ENCODE peak calls at places on chromosomes 6 and 20, in eight cellular contexts. S is IMR-90, O is NCI-H1105, W is AG04450, D is activated T-cell treated with anti-CD3 and anti-CD28 coated beads for 1 hour, I is NCI-H2081, K is AG04449, C is fibroblast of lung. J is an unnamed sample.

GRCh38 chr6:10418862-10419748 is 4.2 kb upstream of the TFAP2A start:
- DNase-seq in C (no peak), I (no peak), S (peak; percentile 47), W (no peak), D (no peak), K (no peak), O (no peak), J (no peak)

GRCh38 chr20:47995661-47996060 is 210.4 kb upstream of the SULF2 start:
- DNase-seq in O (no peak), S (no peak), D (no peak), C (no peak), I (no peak), W (no peak), K (no peak), J (no peak)

GRCh38 chr6:30143780-30144179 is 7.8 kb downstream of the TRIM40 start:
- DNase-seq in I (no peak), K (no peak), S (no peak), D (no peak), W (no peak), C (no peak), O (no peak), J (no peak)

GRCh38 chr6:112441607-112442006 is 94.5 kb downstream of the RFPL4B start:
- DNase-seq in K (no peak), W (no peak), S (no peak), O (no peak), C (peak; percentile 65), I (no peak), D (no peak), J (peak; percentile 31)

GRCh38 chr6:1792989-1793388 is 183.3 kb downstream of the FOXC1 start:
- DNase-seq in K (no peak), S (peak; percentile 10), O (no peak), C (peak; percentile 17), I (no peak), W (no peak), D (no peak), J (no peak)

GRCh38 chr6:52261229-52261628 is 16.9 kb upstream of the IL17F start:
- DNase-seq in I (no peak), S (peak; percentile 87), O (no peak), W (peak; percentile 77), C (peak; percentile 51), K (peak; percentile 34), D (no peak), J (no peak)

GRCh38 chr6:167291623-167292300 is 647 bp downstream of the UNC93A start:
- DNase-seq in S (no peak), K (no peak), C (no peak), O (no peak), W (no peak), D (no peak), I (no peak), J (no peak)

GRCh38 chr6:151679081-151679480 is 128.4 kb upstream of the ESR1 start:
- DNase-seq in O (no peak), W (no peak), I (no peak), D (no peak), C (peak; percentile 28), K (no peak), S (peak; percentile 18), J (peak; percentile 38)

GRCh38 chr6:11613858-11614257 is 76.3 kb downstream of the TMEM170B start:
- DNase-seq in W (peak; percentile 93), C (peak; percentile 91), D (no peak), S (peak; percentile 98), O (no peak), I (no peak), K (peak; percentile 94), J (peak; percentile 90)

GRCh38 chr6:134819858-134820495 is 129.9 kb downstream of the ALDH8A1 start:
- DNase-seq in D (no peak), C (no peak), S (no peak), K (no peak), I (no peak), W (no peak), O (no peak), J (no peak)

GRCh38 chr6:44257753-44258324 is 511 bp upstream of the SLC35B2 start:
- DNase-seq in O (no peak), S (no peak), C (no peak), I (no peak), K (no peak), W (no peak), D (no peak), J (no peak)

GRCh38 chr6:16700202-16700997 is 60.9 kb downstream of the ATXN1 start:
- DNase-seq in S (no peak), D (no peak), I (no peak), K (no peak), W (no peak), C (no peak), O (no peak), J (no peak)

GRCh38 chr6:96898241-96898851 is 655 bp upstream of the NDUFAF4 start:
- DNase-seq in S (peak; percentile 34), I (no peak), O (no peak), C (peak; percentile 48), D (no peak), W (no peak), K (no peak), J (peak; percentile 36)

GRCh38 chr6:16322666-16323312 is 84.4 kb downstream of the GMPR start:
- DNase-seq in S (peak; percentile 99), K (no peak), O (no peak), D (peak; percentile 55), C (peak; percentile 96), I (peak; percentile 33), W (peak; percentile 87), J (peak; percentile 82)

GRCh38 chr6:111011360-111012142 is 29.7 kb downstream of the RPF2 start:
- DNase-seq in D (no peak), W (peak; percentile 11), I (peak; percentile 13), C (peak; percentile 66), O (peak; percentile 15), S (peak; percentile 55), K (no peak), J (peak; percentile 67)

GRCh38 chr6:13239530-13240455 is 88.5 kb downstream of the TBC1D7 start:
- DNase-seq in I (no peak), C (peak; percentile 70), S (peak; percentile 3), O (no peak), W (no peak), K (no peak), D (no peak), J (peak; percentile 8)

GRCh38 chr20:58614984-58615760 is 35.9 kb upstream of the STX16 start:
- DNase-seq in S (no peak), D (no peak), K (no peak), I (no peak), W (no peak), C (no peak), O (no peak), J (no peak)

GRCh38 chr20:53839423-53840176 is 230.8 kb downstream of the BCAS1 start:
- DNase-seq in I (no peak), K (no peak), W (no peak), O (no peak), D (peak; percentile 22), S (no peak), C (no peak), J (no peak)

GRCh38 chr20:41286240-41286851 is 31.2 kb downstream of the ZHX3 start:
- DNase-seq in W (no peak), C (no peak), S (no peak), I (no peak), D (no peak), K (no peak), O (no peak), J (no peak)

GRCh38 chr6:80527552-80528052 is 421.1 kb downstream of the BCKDHB start:
- DNase-seq in O (peak; percentile 94), C (no peak), I (peak; percentile 35), D (no peak), S (peak; percentile 17), K (no peak), W (no peak), J (no peak)

GRCh38 chr6:35080821-35081425 is 60.2 kb downstream of the TCP11 start:
- DNase-seq in S (no peak), W (no peak), C (no peak), K (no peak), O (no peak), I (no peak), D (no peak), J (no peak)

GRCh38 chr20:32567384-32568178 is 17.6 kb downstream of the NOL4L start:
- DNase-seq in K (no peak), C (no peak), O (no peak), S (no peak), I (no peak), W (no peak), D (no peak), J (no peak)

GRCh38 chr20:48638546-48638945 is 189.3 kb downstream of the PREX1 start:
- DNase-seq in S (peak; percentile 51), O (no peak), C (peak; percentile 68), I (no peak), D (no peak), W (no peak), K (no peak), J (peak; percentile 45)

GRCh38 chr6:45378324-45378926 is 691 bp upstream of the SUPT3H start:
- DNase-seq in C (no peak), S (no peak), I (peak; percentile 68), O (no peak), K (no peak), D (no peak), W (peak; percentile 23), J (no peak)

GRCh38 chr20:56166781-56167465 is 81.6 kb upstream of the MC3R start:
- DNase-seq in C (no peak), W (no peak), S (no peak), O (peak; percentile 14), I (no peak), D (no peak), K (no peak), J (no peak)

GRCh38 chr6:14476793-14477531 is 359.4 kb downstream of the CD83 start:
- DNase-seq in O (no peak), C (peak; percentile 98), D (no peak), K (peak; percentile 80), S (peak; percentile 100), W (peak; percentile 97), I (no peak), J (peak; percentile 94)

GRCh38 chr6:27545271-27546046 is 72.6 kb upstream of the ZNF184 start:
- DNase-seq in I (peak; percentile 20), O (no peak), K (no peak), S (peak; percentile 76), C (peak; percentile 57), W (peak; percentile 23), D (no peak), J (peak; percentile 64)

GRCh38 chr20:44324343-44324742 is 12.5 kb upstream of the R3HDML start:
- DNase-seq in D (no peak), I (no peak), C (no peak), W (no peak), S (no peak), K (no peak), O (no peak), J (no peak)

GRCh38 chr20:31849306-31849930 is 4.0 kb upstream of the FOXS1 start:
- DNase-seq in S (no peak), D (no peak), O (peak; percentile 87), W (no peak), C (no peak), I (peak; percentile 30), K (no peak), J (no peak)

GRCh38 chr20:32823078-32823477 is 3.3 kb downstream of the MAPRE1 start:
- DNase-seq in I (no peak), O (no peak), S (peak; percentile 82), C (peak; percentile 82), W (peak; percentile 39), K (no peak), D (no peak), J (peak; percentile 78)

GRCh38 chr6:99604161-99605073 is 2.2 kb upstream of the PRDM13 start:
- DNase-seq in K (no peak), I (no peak), O (no peak), S (no peak), C (no peak), W (no peak), D (no peak), J (no peak)

GRCh38 chr6:112216699-112217551 is 37.4 kb downstream of the LAMA4 start:
- DNase-seq in K (peak; percentile 63), C (peak; percentile 89), D (no peak), I (no peak), S (peak; percentile 95), W (peak; percentile 74), O (no peak), J (peak; percentile 88)

GRCh38 chr6:63685453-63686379 is 50.1 kb downstream of the PHF3 start:
- DNase-seq in K (no peak), I (no peak), C (no peak), O (no peak), D (no peak), W (no peak), S (no peak), J (no peak)

GRCh38 chr6:149037026-149037734 is 280.3 kb upstream of the TAB2 start:
- DNase-seq in D (no peak), O (no peak), I (no peak), S (peak; percentile 89), K (no peak), W (peak; percentile 81), C (peak; percentile 82), J (no peak)